ENCODE peak calls at places on chromosome 14, in six cellular contexts. T, K, P, E, C and V are unnamed samples.

GRCh38 chr14:74549588-74549987 is 56.0 kb downstream of the ISCA2 start:
- DNase-seq in T (no peak), K (no peak), P (no peak), E (no peak), C (peak), V (no peak)

GRCh38 chr14:101189962-101190560 is 286.5 kb upstream of the RTL1 start:
- DNase-seq in T (no peak), K (no peak), P (no peak), E (no peak), C (no peak), V (no peak)

GRCh38 chr14:33530358-33530757 is 420.5 kb downstream of the EGLN3 start:
- DNase-seq in T (no peak), K (no peak), P (no peak), E (no peak), C (no peak), V (no peak)

GRCh38 chr14:22386924-22387775 is 201.9 kb downstream of the DAD1 start:
- DNase-seq in T (peak), K (peak), P (peak), E (peak), C (peak), V (peak)

GRCh38 chr14:60166144-60166543 is 946 bp upstream of the DHRS7 start:
- DNase-seq in T (no peak), K (no peak), P (no peak), E (no peak), C (no peak), V (no peak)

GRCh38 chr14:105855246-105855892 is 329.0 kb downstream of the TMEM121 start:
- DNase-seq in T (no peak), K (no peak), P (no peak), E (no peak), C (no peak), V (peak)

GRCh38 chr14:35808076-35808657 is 928 bp downstream of the RALGAPA1 start:
- DNase-seq in T (no peak), K (peak), P (no peak), E (peak), C (no peak), V (no peak)

GRCh38 chr14:90060965-90061848 is 587 bp upstream of the KCNK13 start:
- DNase-seq in T (no peak), K (no peak), P (peak), E (peak), C (no peak), V (peak)

GRCh38 chr14:20456971-20457370 is 1.9 kb downstream of the APEX1 start:
- DNase-seq in T (no peak), K (no peak), P (no peak), E (no peak), C (no peak), V (no peak)

GRCh38 chr14:20455355-20456300 is 602 bp downstream of the APEX1 start:
- DNase-seq in T (peak), K (no peak), P (no peak), E (peak), C (peak), V (no peak)

GRCh38 chr14:20458031-20458789 is 3.0 kb downstream of the PIP4P1 start:
- DNase-seq in T (no peak), K (no peak), P (no peak), E (no peak), C (no peak), V (no peak)

GRCh38 chr14:20454645-20455354 is at the start of the genes APEX1 and OSGEP:
- DNase-seq in T (peak), K (peak), P (peak), E (peak), C (peak), V (peak)

DNA sequence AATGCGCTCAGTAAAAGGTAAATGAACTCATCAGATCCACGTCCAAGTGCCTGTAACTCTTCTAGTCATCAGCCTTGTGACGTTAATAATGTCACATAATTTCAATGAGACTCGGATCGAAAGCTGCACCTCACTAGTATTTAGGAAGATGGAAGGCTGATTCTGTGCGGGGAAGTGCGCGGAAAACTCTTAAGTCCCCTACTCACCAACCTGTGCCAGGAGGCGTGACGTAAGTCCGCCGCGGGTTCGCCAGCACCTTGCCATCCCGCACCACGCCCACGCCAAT is 310 bp downstream of the OSGEP start:
- DNase-seq in T (peak), K (no peak), P (no peak), E (no peak), C (no peak), V (no peak)
- H3K14ac ChIP-seq in T (peak), K (no peak), P (no peak), E (no peak), C (peak), V (peak)

GRCh38 chr14:20848316-20848954 is 42.8 kb upstream of the RNASE3 start:
- DNase-seq in T (peak), K (no peak), P (no peak), E (no peak), C (no peak), V (no peak)

GRCh38 chr14:20846560-20846959 is 43.9 kb upstream of the RNASE1 start:
- DNase-seq in T (no peak), K (no peak), P (no peak), E (no peak), C (no peak), V (no peak)

DNA sequence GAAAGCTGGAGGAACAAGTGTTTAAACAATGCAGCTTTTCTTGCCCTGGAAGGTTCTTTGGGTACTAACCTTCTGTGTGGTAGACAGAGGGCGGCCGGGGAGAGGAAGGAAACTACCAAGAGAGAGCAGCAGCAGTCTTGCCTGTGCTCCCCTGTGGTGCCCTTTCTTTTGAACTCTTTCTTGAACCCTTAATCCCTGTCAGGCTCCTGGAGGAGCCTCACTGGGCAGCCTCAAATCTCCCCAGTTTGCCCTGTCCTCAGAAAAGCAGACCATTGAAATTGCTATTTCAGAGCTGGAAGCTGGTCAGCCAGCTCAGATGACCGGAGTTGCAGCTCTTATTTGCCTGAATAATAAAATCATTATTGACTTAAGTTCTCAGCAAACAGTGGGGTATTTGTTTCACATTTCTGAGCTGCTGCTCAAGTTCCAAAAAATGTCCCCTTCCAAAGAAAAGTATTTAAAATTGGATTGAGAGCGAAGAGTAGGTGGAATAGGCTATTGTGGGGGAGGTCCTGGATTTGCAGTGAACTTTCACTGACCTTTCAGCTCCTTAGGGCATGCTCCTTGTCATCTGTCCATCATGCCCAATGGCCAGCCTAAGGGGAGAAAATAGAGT is 42.1 kb upstream of the RNASE3 start:
- DNase-seq in T (no peak), K (no peak), P (no peak), E (no peak), C (no peak), V (no peak)
- H3K14ac ChIP-seq in T (no peak), K (no peak), P (no peak), E (no peak), C (no peak), V (no peak)

DNA sequence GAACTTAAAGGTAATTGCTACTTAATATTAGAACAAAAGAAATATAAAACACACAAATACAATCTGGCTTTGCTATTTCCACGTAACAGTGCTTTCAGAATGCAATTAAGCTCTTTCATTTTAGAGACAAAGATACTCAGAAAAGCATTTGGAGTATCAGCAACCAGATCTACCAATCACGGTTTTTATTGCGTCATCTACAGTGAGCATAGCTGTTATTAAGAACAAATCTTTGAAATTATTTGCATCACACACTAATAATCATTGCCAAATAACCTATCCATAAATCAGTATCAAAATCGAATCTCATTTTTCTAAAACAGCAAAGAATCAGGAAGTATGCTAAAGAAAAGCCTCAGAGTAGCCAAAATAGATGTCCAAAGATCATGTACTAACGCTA is 26.9 kb upstream of the GARIN2 start:
- DNase-seq in T (no peak), K (no peak), P (no peak), E (no peak), C (no peak), V (no peak)
- H3K14ac ChIP-seq in T (no peak), K (no peak), P (no peak), E (no peak), C (no peak), V (no peak)

GRCh38 chr14:104698688-104699425 is 9.4 kb downstream of the INF2 start:
- DNase-seq in T (no peak), K (no peak), P (no peak), E (no peak), C (no peak), V (no peak)
- H3K14ac ChIP-seq in T (no peak), K (no peak), P (no peak), E (no peak), C (no peak), V (no peak)

DNA sequence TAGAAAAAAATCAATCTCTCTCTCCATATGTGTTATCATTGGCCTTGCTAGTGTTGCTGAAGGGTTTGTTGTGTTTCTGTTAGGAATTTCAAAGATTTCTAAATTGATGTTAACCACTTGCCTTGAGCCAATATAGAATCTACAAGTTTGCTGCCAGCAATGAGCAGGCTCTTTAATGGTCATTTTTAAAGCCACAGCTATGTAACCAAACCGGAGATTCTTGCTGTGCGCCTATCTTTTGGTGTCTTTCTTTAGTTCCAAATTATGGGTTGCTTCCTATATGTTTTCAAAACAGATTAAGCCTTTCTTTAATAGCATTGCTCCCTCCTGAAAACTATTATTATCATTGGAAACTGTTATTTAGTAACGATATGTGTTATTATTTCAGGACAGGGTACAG is 545.7 kb downstream of the DIO2 start:
- DNase-seq in T (no peak), K (no peak), P (no peak), E (no peak), C (peak), V (no peak)
- H3K14ac ChIP-seq in T (no peak), K (no peak), P (no peak), E (no peak), C (no peak), V (no peak)

GRCh38 chr14:103362780-103363179 is 22.4 kb upstream of the MARK3 start:
- DNase-seq in T (no peak), K (no peak), P (no peak), E (no peak), C (no peak), V (no peak)

GRCh38 chr14:103360548-103360947 is 24.7 kb upstream of the MARK3 start:
- DNase-seq in T (no peak), K (no peak), P (no peak), E (no peak), C (no peak), V (no peak)

GRCh38 chr14:103366741-103367140 is 18.5 kb upstream of the MARK3 start:
- DNase-seq in T (no peak), K (no peak), P (no peak), E (no peak), C (no peak), V (no peak)

GRCh38 chr14:103356151-103356766 is 22.2 kb downstream of the EIF5 start:
- DNase-seq in T (no peak), K (no peak), P (no peak), E (no peak), C (no peak), V (no peak)

DNA sequence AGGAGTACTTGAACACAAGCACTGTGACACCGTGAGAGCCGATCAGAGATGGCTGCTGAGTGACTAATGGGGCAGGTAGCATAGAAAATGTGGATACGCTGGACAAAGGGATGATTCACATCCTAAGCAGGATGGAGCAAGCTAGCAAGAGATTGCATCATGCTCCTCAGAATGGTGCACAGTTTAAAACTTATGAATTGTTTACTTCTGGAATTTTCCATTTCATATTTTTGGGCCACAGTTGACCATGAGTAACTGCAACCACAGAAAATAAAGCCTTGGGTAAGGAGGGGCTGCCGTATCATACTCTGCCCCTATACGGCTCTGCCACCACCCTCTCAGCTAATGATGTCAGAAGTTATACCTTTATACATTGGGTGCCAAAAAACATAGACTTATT is 23.3 kb upstream of the MARK3 start:
- DNase-seq in T (peak), K (no peak), P (no peak), E (peak), C (peak), V (no peak)
- H3K14ac ChIP-seq in T (peak), K (no peak), P (no peak), E (no peak), C (no peak), V (no peak)

GRCh38 chr14:95931384-95931783 is 54.8 kb downstream of the TUNAR start:
- DNase-seq in T (no peak), K (no peak), P (no peak), E (no peak), C (no peak), V (no peak)

GRCh38 chr14:95935228-95935822 is 58.7 kb downstream of the TUNAR start:
- DNase-seq in T (peak), K (peak), P (no peak), E (peak), C (peak), V (peak)
- H3K14ac ChIP-seq in T (no peak), K (no peak), P (no peak), E (no peak), C (no peak), V (no peak)